ENCODE peak calls at places on chromosomes 1 and 21, in five cellular contexts. F is GM12878, D is K562, T is HCT116, K is SK-N-SH. Z is an unnamed sample.
A peak's percentile ranks its signal among the peaks of the same experiment; 100 is the strongest.

GRCh38 chr21:45497846-45498645 is 44.2 kb downstream of the SLC19A1 start:
- DNase-seq in K (no peak), D (no peak), T (no peak), F (no peak), Z (no peak)

GRCh38 chr1:59972216-59972924 is 45.8 kb upstream of the CYP2J2 start:
- DNase-seq in D (no peak), T (no peak), K (no peak), F (no peak), Z (no peak)

GRCh38 chr21:36487641-36488307 is 7.9 kb upstream of the CLDN14 start:
- DNase-seq in T (no peak), K (no peak), D (no peak), F (no peak), Z (no peak)

GRCh38 chr1:84758968-84759491 is 68.8 kb upstream of the SSX2IP start:
- DNase-seq in D (no peak), T (no peak), F (no peak), K (no peak), Z (no peak)

GRCh38 chr1:16151200-16151708 is 4.6 kb downstream of the EPHA2 start:
- DNase-seq in F (no peak), D (peak; percentile 65), K (peak; percentile 59), T (no peak), Z (no peak)

GRCh38 chr1:69258842-69259241 is 308.9 kb upstream of the LRRC7 start:
- DNase-seq in F (no peak), K (no peak), D (no peak), T (no peak), Z (no peak)

GRCh38 chr1:59025898-59026426 is 242.1 kb upstream of the JUN start:
- DNase-seq in F (peak; percentile 85), T (no peak), D (no peak), K (no peak), Z (no peak)

GRCh38 chr1:9653783-9654517 is 2.4 kb downstream of the PIK3CD start:
- DNase-seq in K (no peak), F (no peak), T (no peak), D (no peak), Z (no peak)

GRCh38 chr1:30109853-30110252 is 613.5 kb downstream of the MATN1 start:
- DNase-seq in K (peak; percentile 80), T (no peak), F (no peak), D (no peak), Z (no peak)

GRCh38 chr1:171786534-171786933 is 5.1 kb downstream of the METTL13 start:
- DNase-seq in T (no peak), D (no peak), F (no peak), K (no peak), Z (no peak)

GRCh38 chr1:171790318-171790717 is 8.9 kb downstream of the METTL13 start:
- DNase-seq in F (no peak), D (no peak), K (no peak), T (no peak), Z (no peak)

GRCh38 chr1:171785766-171786165 is 4.3 kb downstream of the METTL13 start:
- DNase-seq in D (no peak), T (no peak), F (no peak), K (no peak), Z (no peak)

GRCh38 chr1:171787686-171788480 is 6.4 kb downstream of the METTL13 start:
- DNase-seq in K (no peak), T (no peak), F (no peak), D (no peak), Z (no peak)

DNA sequence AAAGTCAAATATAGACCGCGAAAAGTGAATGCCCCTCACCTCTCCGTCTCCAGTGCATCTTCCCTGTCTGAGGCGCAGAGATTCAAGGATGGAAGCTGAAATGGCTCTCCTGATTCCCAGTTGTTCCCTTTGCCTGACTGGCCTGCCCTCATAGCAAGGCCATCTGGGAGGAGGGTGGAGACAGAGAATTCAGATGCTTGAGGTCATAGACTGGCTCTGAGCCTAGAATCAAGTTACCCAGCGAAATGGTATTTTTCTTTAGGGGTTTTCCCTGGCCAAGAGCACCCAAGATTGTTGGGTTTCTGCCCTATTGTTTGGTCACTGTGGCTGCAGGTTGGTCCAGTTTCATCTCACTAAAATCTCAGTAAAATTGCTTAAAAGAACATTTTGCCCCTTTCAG is 7.2 kb downstream of the METTL13 start:
- DNase-seq in K (no peak), F (no peak), T (no peak), D (no peak), Z (no peak)
- TF ChIP-seq ZBTB33 in K (no peak), F (no peak), T (no peak), D (no peak), Z (no peak)

DNA sequence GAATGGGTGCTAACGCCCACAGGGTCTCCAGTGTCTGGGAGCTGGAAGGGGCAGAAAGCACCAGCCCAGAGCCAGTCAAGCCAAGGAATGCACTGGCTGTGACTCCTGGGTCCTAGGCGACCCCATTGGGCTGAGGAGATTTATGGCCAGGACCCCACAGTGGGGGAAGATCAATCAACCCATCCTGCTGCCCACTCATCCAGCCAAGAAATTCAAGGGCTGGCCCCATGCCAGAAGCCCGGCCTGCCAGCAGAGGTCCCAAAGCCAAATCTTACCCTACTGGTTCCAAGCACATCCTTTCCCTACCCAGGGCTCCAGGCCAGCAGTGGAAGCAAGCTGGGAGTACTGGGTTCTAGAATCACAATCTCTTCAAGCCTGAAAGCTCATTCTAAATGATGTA is 6.8 kb upstream of the PDZK1IP1 start:
- DNase-seq in K (no peak), F (no peak), T (no peak), D (no peak), Z (no peak)
- TF ChIP-seq JUND in K (no peak), F (no peak), T (no peak), D (no peak), Z (no peak)

GRCh38 chr1:212214377-212214776 is 70.8 kb upstream of the PPP2R5A start:
- DNase-seq in K (no peak), D (peak; percentile 61), T (no peak), F (no peak), Z (no peak)
- TF ChIP-seq ZBTB33 in K (no peak), D (no peak), T (no peak), F (no peak), Z (no peak)

GRCh38 chr1:180167021-180167701 is 12.5 kb downstream of the QSOX1 start:
- DNase-seq in D (no peak), F (no peak), K (peak; percentile 62), T (no peak), Z (no peak)

GRCh38 chr1:180170569-180170968 is 15.9 kb downstream of the QSOX1 start:
- DNase-seq in T (no peak), D (no peak), F (no peak), K (no peak), Z (peak; percentile 19)

GRCh38 chr1:180169641-180170155 is 15.0 kb downstream of the QSOX1 start:
- DNase-seq in T (no peak), F (no peak), D (no peak), K (no peak), Z (no peak)

GRCh38 chr1:180167721-180168467 is 13.2 kb downstream of the QSOX1 start:
- DNase-seq in T (peak; percentile 80), D (no peak), F (no peak), K (no peak), Z (peak; percentile 31)

GRCh38 chr1:180168786-180169640 is 14.3 kb downstream of the QSOX1 start:
- DNase-seq in T (no peak), F (no peak), D (peak; percentile 70), K (peak; percentile 78), Z (peak; percentile 43)
- TF ChIP-seq JUND in T (no peak), F (no peak), D (no peak), K (no peak), Z (no peak)

DNA sequence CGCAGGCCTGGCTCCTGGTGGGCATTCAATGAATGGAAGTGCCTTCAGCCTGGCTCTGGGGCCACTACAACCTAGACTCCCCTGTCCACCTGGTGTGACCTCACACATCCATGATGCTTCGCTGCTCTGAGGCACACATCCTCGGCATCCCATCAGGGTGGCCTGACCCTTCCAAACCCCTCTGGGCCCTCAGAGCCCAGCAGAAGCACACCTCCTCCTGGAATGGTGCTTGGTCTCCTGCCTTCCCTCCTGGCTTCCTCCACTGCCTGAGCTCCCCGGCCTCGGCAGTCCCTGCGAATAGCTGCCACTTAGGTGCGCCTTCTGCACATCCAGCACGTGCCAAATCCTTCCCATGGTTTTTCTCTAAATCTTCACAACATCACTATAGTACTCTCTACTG is 133.8 kb downstream of the GLIS1 start:
- DNase-seq in D (no peak), T (no peak), F (no peak), K (no peak), Z (no peak)
- TF ChIP-seq ZBTB33 in D (no peak), T (no peak), F (no peak), K (no peak), Z (no peak)

GRCh38 chr1:155223017-155223416 is 14.5 kb downstream of the MTX1 start:
- DNase-seq in F (no peak), K (no peak), D (peak; percentile 57), T (no peak), Z (no peak)

GRCh38 chr1:155227261-155228095 is 19.0 kb downstream of the MTX1 start:
- DNase-seq in K (peak; percentile 97), T (peak; percentile 97), D (peak; percentile 100), F (peak; percentile 96), Z (peak; percentile 98)

GRCh38 chr1:155228096-155228427 is 19.6 kb downstream of the MTX1 start:
- DNase-seq in F (no peak), D (no peak), K (no peak), T (no peak), Z (no peak)

GRCh38 chr1:155226188-155226909 is 17.9 kb downstream of the MTX1 start:
- DNase-seq in T (peak; percentile 71), F (no peak), K (peak; percentile 60), D (peak; percentile 91), Z (peak; percentile 60)

GRCh38 chr1:155226910-155227260 is 18.4 kb downstream of the MTX1 start:
- DNase-seq in D (peak; percentile 79), F (no peak), K (peak; percentile 72), T (no peak), Z (peak; percentile 38)
- TF ChIP-seq JUND in D (no peak), F (no peak), K (no peak), T (no peak), Z (no peak)

DNA sequence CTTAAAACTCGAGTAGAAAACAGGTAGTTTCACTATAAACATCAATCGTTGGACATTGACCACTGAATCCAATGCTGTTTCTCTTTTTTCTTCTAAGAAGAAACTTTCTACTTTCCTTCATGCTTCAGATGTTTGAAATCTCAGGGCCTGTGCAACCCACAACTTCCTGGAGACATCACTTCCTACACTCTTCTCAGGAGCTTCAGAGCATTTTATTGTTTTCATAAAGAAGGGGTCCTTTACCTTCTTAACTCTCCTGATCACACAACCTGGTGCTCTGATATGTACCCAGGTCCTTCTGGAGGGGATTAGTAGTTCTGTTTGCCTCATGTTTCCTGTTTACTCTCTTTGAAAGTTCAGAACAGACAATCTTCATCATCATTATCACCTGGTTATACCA is 113.0 kb upstream of the VAV3 start:
- DNase-seq in T (no peak), K (no peak), F (no peak), D (no peak), Z (no peak)
- TF ChIP-seq ZBTB33 in T (no peak), K (no peak), F (no peak), D (no peak), Z (no peak)

Z was measured in HepG2.